ENCODE peak calls at places on chromosomes 3 and 15, in eight cellular contexts. Q is mammary epithelial cell; Z is AG20443; O is iris pigment epithelial cell; R is activated CD4-positive, CD25-positive, alpha-beta regulatory T cell treated with anti-CD3 and anti-CD28 coated beads, Interleukin-2, amount 50 U/mL, for 72 hours; P is GM20000; N is SK-N-DZ; V is psoas muscle. L is an unnamed sample.

GRCh38 chr3:134350861-134351311 is 23.4 kb downstream of the AMOTL2 start:
- DNase-seq in Q (peak), Z (no peak), O (no peak), R (no peak), P (no peak), N (no peak), V (peak), L (no peak)

GRCh38 chr3:14780927-14781507 is 37.7 kb upstream of the FGD5 start:
- DNase-seq in Q (peak), Z (peak), O (peak), R (no peak), P (peak), N (peak), V (peak), L (no peak)

GRCh38 chr3:148727242-148727641 is 29.5 kb downstream of the AGTR1 start:
- DNase-seq in Q (no peak), Z (peak), O (peak), R (no peak), P (peak), N (peak), V (no peak), L (no peak)

GRCh38 chr3:128864351-128864811 is 15.0 kb upstream of the ACAD9 start:
- DNase-seq in Q (no peak), Z (no peak), O (no peak), R (no peak), P (no peak), N (no peak), V (no peak), L (no peak)

GRCh38 chr15:70337292-70338186 is 239.8 kb upstream of the TLE3 start:
- DNase-seq in Q (no peak), Z (no peak), O (no peak), R (no peak), P (no peak), N (peak), V (no peak), L (no peak)

GRCh38 chr15:93865610-93866009 is 365.8 kb upstream of the MCTP2 start:
- DNase-seq in Q (no peak), Z (no peak), O (no peak), R (no peak), P (no peak), N (no peak), V (no peak), L (no peak)

GRCh38 chr15:63260786-63261185 is 16.6 kb upstream of the APH1B start:
- DNase-seq in Q (no peak), Z (no peak), O (peak), R (no peak), P (no peak), N (no peak), V (no peak), L (no peak)

GRCh38 chr15:76584868-76585572 is 248.4 kb downstream of the ISL2 start:
- DNase-seq in Q (no peak), Z (no peak), O (no peak), R (no peak), P (no peak), N (no peak), V (no peak), L (no peak)

GRCh38 chr3:61186030-61186429 is 65.2 kb downstream of the FHIT start:
- DNase-seq in Q (no peak), Z (no peak), O (no peak), R (no peak), P (no peak), N (no peak), V (no peak), L (no peak)

GRCh38 chr3:149214702-149215101 is 6.9 kb downstream of the CP start:
- DNase-seq in Q (no peak), Z (no peak), O (no peak), R (no peak), P (no peak), N (no peak), V (no peak), L (no peak)

GRCh38 chr3:50983887-50984286 is 309.2 kb downstream of the DOCK3 start:
- DNase-seq in Q (no peak), Z (no peak), O (no peak), R (no peak), P (no peak), N (no peak), V (no peak), L (no peak)

GRCh38 chr3:53162672-53163458 is 1.9 kb downstream of the PRKCD start:
- DNase-seq in Q (peak), Z (no peak), O (no peak), R (no peak), P (peak), N (no peak), V (no peak), L (peak)

GRCh38 chr15:32824777-32825176 is 107.0 kb downstream of the GREM1 start:
- DNase-seq in Q (peak), Z (peak), O (peak), R (no peak), P (no peak), N (no peak), V (no peak), L (no peak)

GRCh38 chr3:186965141-186965879 is 35.0 kb downstream of the ST6GAL1 start:
- DNase-seq in Q (no peak), Z (no peak), O (peak), R (no peak), P (peak), N (no peak), V (no peak), L (no peak)

GRCh38 chr3:146396792-146397191 is 72.6 kb downstream of the PLSCR2 start:
- DNase-seq in Q (no peak), Z (no peak), O (no peak), R (no peak), P (no peak), N (no peak), V (no peak), L (no peak)

GRCh38 chr3:177361042-177361938 is 164.0 kb upstream of the TBL1XR1 start:
- DNase-seq in Q (no peak), Z (no peak), O (no peak), R (no peak), P (no peak), N (peak), V (no peak), L (no peak)

GRCh38 chr3:166190360-166190759 is 353.1 kb upstream of the BCHE start:
- DNase-seq in Q (peak), Z (no peak), O (peak), R (no peak), P (no peak), N (no peak), V (no peak), L (no peak)

GRCh38 chr3:149790698-149791097 is 1.7 kb downstream of the ANKUB1 start:
- DNase-seq in Q (no peak), Z (no peak), O (no peak), R (no peak), P (no peak), N (no peak), V (no peak), L (no peak)

GRCh38 chr3:161672478-161672877 is 175.9 kb downstream of the OTOL1 start:
- DNase-seq in Q (peak), Z (no peak), O (no peak), R (no peak), P (no peak), N (no peak), V (peak), L (no peak)

GRCh38 chr15:77031376-77032050 is 36.6 kb downstream of the PSTPIP1 start:
- DNase-seq in Q (no peak), Z (no peak), O (no peak), R (peak), P (peak), N (peak), V (no peak), L (no peak)

GRCh38 chr15:47997170-47997569 is 123.6 kb upstream of the SLC24A5 start:
- DNase-seq in Q (no peak), Z (no peak), O (no peak), R (no peak), P (no peak), N (no peak), V (no peak), L (no peak)

GRCh38 chr15:99230867-99231266 is 18.5 kb downstream of the TTC23 start:
- DNase-seq in Q (no peak), Z (no peak), O (no peak), R (no peak), P (no peak), N (no peak), V (no peak), L (no peak)

GRCh38 chr3:24390169-24390821 is 104.4 kb downstream of the THRB start:
- DNase-seq in Q (no peak), Z (no peak), O (no peak), R (no peak), P (no peak), N (no peak), V (no peak), L (no peak)

GRCh38 chr3:115227046-115227445 is 80.0 kb upstream of the ZBTB20 start:
- DNase-seq in Q (no peak), Z (peak), O (no peak), R (no peak), P (no peak), N (no peak), V (no peak), L (no peak)

GRCh38 chr3:191239439-191240035 is 40.5 kb downstream of the OSTN start:
- DNase-seq in Q (no peak), Z (no peak), O (no peak), R (no peak), P (no peak), N (no peak), V (no peak), L (no peak)

GRCh38 chr3:42653560-42654330 is at the start of gene ZBTB47:
- DNase-seq in Q (peak), Z (peak), O (peak), R (no peak), P (peak), N (no peak), V (peak), L (no peak)

GRCh38 chr3:149816986-149817385 is 4.0 kb downstream of the RNF13 start:
- DNase-seq in Q (peak), Z (peak), O (peak), R (no peak), P (no peak), N (no peak), V (no peak), L (no peak)

GRCh38 chr3:50572801-50573371 is 3.6 kb downstream of the HEMK1 start:
- DNase-seq in Q (no peak), Z (no peak), O (no peak), R (no peak), P (no peak), N (no peak), V (no peak), L (no peak)

L was measured in T-cell.